ENCODE peak calls at places on chromosomes 11 and 22, in six cellular contexts. One of them, this sample, is unnamed.

GRCh38 chr11:61152816-61153592 is 8.2 kb downstream of the VPS37C start:
- DNase-seq in lower lobe of right lung: no peak
- DNase-seq in upper lobe of right lung: no peak
- DNase-seq in lung: no peak
- DNase-seq in activated CD4-positive, alpha-beta T cell treated with anti-CD3 and anti-CD28 coated beads, Interleukin-2, amount 10 ng/mL, durations not matched to agents 7 days and 5 days: no peak
- DNase-seq in Kasumi-1: no peak
- DNase-seq in this sample: peak; percentile 22

GRCh38 chr22:27740192-27740748 is 61.3 kb downstream of the MN1 start:
- DNase-seq in lower lobe of right lung: no peak
- DNase-seq in upper lobe of right lung: no peak
- DNase-seq in lung: no peak
- DNase-seq in activated CD4-positive, alpha-beta T cell treated with anti-CD3 and anti-CD28 coated beads, Interleukin-2, amount 10 ng/mL, durations not matched to agents 7 days and 5 days: no peak
- DNase-seq in Kasumi-1: no peak
- DNase-seq in this sample: no peak

GRCh38 chr22:41092847-41093371 is 517 bp downstream of the EP300 start:
- DNase-seq in lower lobe of right lung: peak; percentile 62
- DNase-seq in upper lobe of right lung: peak; percentile 74
- DNase-seq in lung: peak; percentile 38
- DNase-seq in activated CD4-positive, alpha-beta T cell treated with anti-CD3 and anti-CD28 coated beads, Interleukin-2, amount 10 ng/mL, durations not matched to agents 7 days and 5 days: peak; percentile 35
- DNase-seq in Kasumi-1: peak; percentile 16
- DNase-seq in this sample: no peak

GRCh38 chr11:113373306-113373705 is 14.3 kb upstream of the ANKK1 start:
- DNase-seq in lower lobe of right lung: no peak
- DNase-seq in upper lobe of right lung: no peak
- DNase-seq in lung: no peak
- DNase-seq in activated CD4-positive, alpha-beta T cell treated with anti-CD3 and anti-CD28 coated beads, Interleukin-2, amount 10 ng/mL, durations not matched to agents 7 days and 5 days: no peak
- DNase-seq in Kasumi-1: no peak
- DNase-seq in this sample: no peak

GRCh38 chr11:62613275-62613864 is 313 bp downstream of the ROM1 start:
- DNase-seq in lower lobe of right lung: no peak
- DNase-seq in upper lobe of right lung: no peak
- DNase-seq in lung: no peak
- DNase-seq in activated CD4-positive, alpha-beta T cell treated with anti-CD3 and anti-CD28 coated beads, Interleukin-2, amount 10 ng/mL, durations not matched to agents 7 days and 5 days: no peak
- DNase-seq in Kasumi-1: no peak
- DNase-seq in this sample: no peak

GRCh38 chr11:72738199-72739141 is 13.7 kb downstream of the ARAP1 start:
- DNase-seq in lower lobe of right lung: peak; percentile 88
- DNase-seq in upper lobe of right lung: peak; percentile 89
- DNase-seq in lung: peak; percentile 73
- DNase-seq in activated CD4-positive, alpha-beta T cell treated with anti-CD3 and anti-CD28 coated beads, Interleukin-2, amount 10 ng/mL, durations not matched to agents 7 days and 5 days: no peak
- DNase-seq in Kasumi-1: peak; percentile 68
- DNase-seq in this sample: peak; percentile 95

GRCh38 chr11:116610190-116610589 is 162.6 kb downstream of the BUD13 start:
- DNase-seq in lower lobe of right lung: no peak
- DNase-seq in upper lobe of right lung: no peak
- DNase-seq in lung: no peak
- DNase-seq in activated CD4-positive, alpha-beta T cell treated with anti-CD3 and anti-CD28 coated beads, Interleukin-2, amount 10 ng/mL, durations not matched to agents 7 days and 5 days: no peak
- DNase-seq in Kasumi-1: no peak
- DNase-seq in this sample: no peak

GRCh38 chr11:126547161-126547560 is 191.7 kb downstream of the ST3GAL4 start:
- DNase-seq in lower lobe of right lung: no peak
- DNase-seq in upper lobe of right lung: no peak
- DNase-seq in lung: no peak
- DNase-seq in activated CD4-positive, alpha-beta T cell treated with anti-CD3 and anti-CD28 coated beads, Interleukin-2, amount 10 ng/mL, durations not matched to agents 7 days and 5 days: no peak
- DNase-seq in Kasumi-1: no peak
- DNase-seq in this sample: no peak

GRCh38 chr11:86458294-86459001 is 83.8 kb downstream of the CCDC81 start:
- DNase-seq in lower lobe of right lung: no peak
- DNase-seq in upper lobe of right lung: no peak
- DNase-seq in lung: no peak
- DNase-seq in activated CD4-positive, alpha-beta T cell treated with anti-CD3 and anti-CD28 coated beads, Interleukin-2, amount 10 ng/mL, durations not matched to agents 7 days and 5 days: no peak
- DNase-seq in Kasumi-1: no peak
- DNase-seq in this sample: no peak

GRCh38 chr22:22171357-22172218 is 73.0 kb upstream of the VPREB1 start:
- DNase-seq in lower lobe of right lung: no peak
- DNase-seq in upper lobe of right lung: no peak
- DNase-seq in lung: no peak
- DNase-seq in activated CD4-positive, alpha-beta T cell treated with anti-CD3 and anti-CD28 coated beads, Interleukin-2, amount 10 ng/mL, durations not matched to agents 7 days and 5 days: no peak
- DNase-seq in Kasumi-1: no peak
- DNase-seq in this sample: no peak

GRCh38 chr22:35912668-35913067 is 116.0 kb downstream of the RBFOX2 start:
- DNase-seq in lower lobe of right lung: no peak
- DNase-seq in upper lobe of right lung: no peak
- DNase-seq in lung: no peak
- DNase-seq in activated CD4-positive, alpha-beta T cell treated with anti-CD3 and anti-CD28 coated beads, Interleukin-2, amount 10 ng/mL, durations not matched to agents 7 days and 5 days: no peak
- DNase-seq in Kasumi-1: no peak
- DNase-seq in this sample: no peak